ENCODE peak calls at places on chromosomes 11 and 22, in four cellular contexts. One of them, this sample, is unnamed.
A peak's percentile ranks its signal among the peaks of the same experiment; 100 is the strongest.

GRCh38 chr11:111460752-111461305 is 51.4 kb downstream of the BTG4 start:
- DNase-seq in left ventricle myocardium inferior: no peak
- DNase-seq in A549: no peak
- DNase-seq in right cardiac atrium: no peak
- DNase-seq in this sample: no peak

GRCh38 chr22:49328630-49329405 is 498.9 kb downstream of the BRD1 start:
- DNase-seq in left ventricle myocardium inferior: no peak
- DNase-seq in A549: no peak
- DNase-seq in right cardiac atrium: no peak
- DNase-seq in this sample: no peak

GRCh38 chr11:76841923-76842452 is 18.7 kb upstream of the ACER3 start:
- DNase-seq in left ventricle myocardium inferior: no peak
- DNase-seq in A549: no peak
- DNase-seq in right cardiac atrium: no peak
- DNase-seq in this sample: no peak

GRCh38 chr11:10162222-10162621 is 131.8 kb downstream of the SBF2 start:
- DNase-seq in left ventricle myocardium inferior: no peak
- DNase-seq in A549: no peak
- DNase-seq in right cardiac atrium: no peak
- DNase-seq in this sample: no peak

GRCh38 chr11:83473771-83474170 is 187.6 kb upstream of the CCDC90B start:
- DNase-seq in left ventricle myocardium inferior: no peak
- DNase-seq in A549: no peak
- DNase-seq in right cardiac atrium: no peak
- DNase-seq in this sample: no peak

GRCh38 chr22:23503736-23504440 is 76.2 kb downstream of the IGLL1 start:
- DNase-seq in left ventricle myocardium inferior: no peak
- DNase-seq in A549: no peak
- DNase-seq in right cardiac atrium: no peak
- DNase-seq in this sample: no peak

GRCh38 chr22:22201185-22201924 is 43.2 kb upstream of the VPREB1 start:
- DNase-seq in left ventricle myocardium inferior: peak; percentile 58
- DNase-seq in A549: peak; percentile 48
- DNase-seq in right cardiac atrium: peak; percentile 69
- DNase-seq in this sample: peak; percentile 47

GRCh38 chr22:33707581-33707980 is 212.7 kb downstream of the LARGE1 start:
- DNase-seq in left ventricle myocardium inferior: no peak
- DNase-seq in A549: no peak
- DNase-seq in right cardiac atrium: no peak
- DNase-seq in this sample: no peak

GRCh38 chr22:50084085-50084484 is 1.1 kb downstream of the MLC1 start:
- DNase-seq in left ventricle myocardium inferior: no peak
- DNase-seq in A549: no peak
- DNase-seq in right cardiac atrium: no peak
- DNase-seq in this sample: no peak

GRCh38 chr11:72235351-72236057 is 8.5 kb downstream of the PHOX2A start:
- DNase-seq in left ventricle myocardium inferior: no peak
- DNase-seq in A549: no peak
- DNase-seq in right cardiac atrium: no peak
- DNase-seq in this sample: no peak

GRCh38 chr11:101267654-101268053 is 138.0 kb upstream of the PGR start:
- DNase-seq in left ventricle myocardium inferior: no peak
- DNase-seq in A549: no peak
- DNase-seq in right cardiac atrium: no peak
- DNase-seq in this sample: no peak

GRCh38 chr11:62108971-62109391 is 14.8 kb upstream of the INCENP start:
- DNase-seq in left ventricle myocardium inferior: no peak
- DNase-seq in A549: no peak
- DNase-seq in right cardiac atrium: no peak
- DNase-seq in this sample: no peak

GRCh38 chr11:104893876-104894275 is 4.4 kb downstream of the CASP12 start:
- DNase-seq in left ventricle myocardium inferior: no peak
- DNase-seq in A549: no peak
- DNase-seq in right cardiac atrium: no peak
- DNase-seq in this sample: no peak

GRCh38 chr11:70423523-70424505 is 25.5 kb downstream of the CTTN start:
- DNase-seq in left ventricle myocardium inferior: no peak
- DNase-seq in A549: peak; percentile 20
- DNase-seq in right cardiac atrium: peak; percentile 45
- DNase-seq in this sample: no peak

GRCh38 chr11:10587995-10588394 is 19.5 kb upstream of the LYVE1 start:
- DNase-seq in left ventricle myocardium inferior: no peak
- DNase-seq in A549: no peak
- DNase-seq in right cardiac atrium: no peak
- DNase-seq in this sample: no peak

GRCh38 chr11:113331988-113332387 is 17.6 kb downstream of the TTC12 start:
- DNase-seq in left ventricle myocardium inferior: no peak
- DNase-seq in A549: no peak
- DNase-seq in right cardiac atrium: no peak
- DNase-seq in this sample: no peak

GRCh38 chr22:46803031-46803880 is 40.8 kb downstream of the TBC1D22A start:
- DNase-seq in left ventricle myocardium inferior: peak; percentile 51
- DNase-seq in A549: peak; percentile 46
- DNase-seq in right cardiac atrium: peak; percentile 74
- DNase-seq in this sample: peak; percentile 47

GRCh38 chr11:108496643-108497256 is 1.4 kb downstream of the POGLUT3 start:
- DNase-seq in left ventricle myocardium inferior: no peak
- DNase-seq in A549: no peak
- DNase-seq in right cardiac atrium: no peak
- DNase-seq in this sample: no peak
- H3K4me3 ChIP-seq in left ventricle myocardium inferior: peak overlapping the region; percentile 86
- H3K4me3 ChIP-seq in A549: no peak overlapping the region
- H3K4me3 ChIP-seq in right cardiac atrium: no peak overlapping the region
- H3K4me3 ChIP-seq in this sample: no peak overlapping the region

DNA sequence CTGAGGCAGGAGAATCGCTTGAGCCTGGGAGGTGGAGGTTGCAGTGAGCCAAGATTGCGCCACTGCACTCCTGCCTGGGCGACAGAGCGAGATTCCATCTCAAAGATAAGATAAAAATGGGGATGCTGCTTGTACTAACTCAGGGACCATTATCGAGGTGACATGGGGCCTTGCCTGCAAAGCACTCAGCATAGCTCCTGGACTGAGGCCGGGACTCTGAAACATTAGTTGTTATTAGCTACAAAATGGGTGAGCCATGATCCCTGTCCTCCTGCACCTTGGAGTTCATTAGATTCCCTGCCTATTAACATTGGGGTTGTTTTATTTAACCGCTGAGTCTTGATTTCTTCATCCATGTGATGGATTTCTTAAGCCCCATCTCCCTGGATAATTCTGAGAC is 5.1 kb downstream of the PPP2R5B start:
- DNase-seq in left ventricle myocardium inferior: no peak
- DNase-seq in A549: no peak
- DNase-seq in right cardiac atrium: no peak
- DNase-seq in this sample: no peak
- H3K4me1 ChIP-seq in left ventricle myocardium inferior: peaks cover 22% of the 10 kb centered on the region
- H3K4me1 ChIP-seq in A549: peaks cover 8% of the 10 kb centered on the region
- H3K4me1 ChIP-seq in right cardiac atrium: no peaks in the 10 kb centered on the region
- H3K4me1 ChIP-seq in this sample: no peaks in the 10 kb centered on the region

GRCh38 chr11:417652-418342 is 3.0 kb upstream of the SIGIRR start:
- DNase-seq in left ventricle myocardium inferior: no peak
- DNase-seq in A549: no peak
- DNase-seq in right cardiac atrium: peak; percentile 26
- DNase-seq in this sample: no peak
- H3K27ac ChIP-seq in left ventricle myocardium inferior: peak overlapping the region; percentile 94
- H3K27ac ChIP-seq in A549: no peak overlapping the region
- H3K27ac ChIP-seq in right cardiac atrium: no peak overlapping the region
- H3K27ac ChIP-seq in this sample: peak overlapping the region; percentile 90

GRCh38 chr11:346529-346928 is 22.8 kb upstream of the B4GALNT4 start:
- DNase-seq in left ventricle myocardium inferior: no peak
- DNase-seq in A549: no peak
- DNase-seq in right cardiac atrium: no peak
- DNase-seq in this sample: no peak
- H3K4me3 ChIP-seq in left ventricle myocardium inferior: no peak overlapping the region
- H3K4me3 ChIP-seq in A549: no peak overlapping the region
- H3K4me3 ChIP-seq in right cardiac atrium: no peak overlapping the region
- H3K4me3 ChIP-seq in this sample: no peak overlapping the region

GRCh38 chr22:40328551-40328950 is 17.7 kb upstream of the ADSL start:
- DNase-seq in left ventricle myocardium inferior: no peak
- DNase-seq in A549: no peak
- DNase-seq in right cardiac atrium: no peak
- DNase-seq in this sample: no peak
- H3K4me1 ChIP-seq in left ventricle myocardium inferior: peaks cover 23% of the 10 kb centered on the region
- H3K4me1 ChIP-seq in A549: no peaks in the 10 kb centered on the region
- H3K4me1 ChIP-seq in right cardiac atrium: no peaks in the 10 kb centered on the region
- H3K4me1 ChIP-seq in this sample: no peaks in the 10 kb centered on the region

DNA sequence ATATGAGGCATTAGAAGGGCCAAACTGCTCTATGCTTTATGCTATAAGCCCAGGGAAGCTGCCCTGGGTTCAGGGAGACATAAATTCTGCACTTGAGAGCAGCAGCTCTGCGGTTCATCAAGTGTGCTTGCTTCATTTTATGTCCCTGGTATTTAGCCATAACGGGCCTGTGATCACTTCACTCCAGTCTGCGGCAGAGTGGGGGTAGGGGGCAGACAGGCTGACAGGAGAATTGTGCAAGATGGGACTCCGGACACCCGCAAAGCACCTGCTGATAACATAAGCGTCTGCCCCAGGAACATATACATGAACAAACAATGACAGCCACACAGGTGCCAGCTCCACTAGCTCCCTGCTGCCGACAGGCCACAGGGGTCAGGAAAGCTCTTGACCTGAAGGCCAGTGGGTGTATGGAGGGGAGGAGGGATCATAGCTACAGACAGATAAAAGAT is 56.1 kb downstream of the SMCO4 start:
- DNase-seq in left ventricle myocardium inferior: no peak
- DNase-seq in A549: no peak
- DNase-seq in right cardiac atrium: no peak
- DNase-seq in this sample: peak; percentile 14
- H3K27ac ChIP-seq in left ventricle myocardium inferior: no peak overlapping the region
- H3K27ac ChIP-seq in A549: no peak overlapping the region
- H3K27ac ChIP-seq in right cardiac atrium: no peak overlapping the region
- H3K27ac ChIP-seq in this sample: no peak overlapping the region

DNA sequence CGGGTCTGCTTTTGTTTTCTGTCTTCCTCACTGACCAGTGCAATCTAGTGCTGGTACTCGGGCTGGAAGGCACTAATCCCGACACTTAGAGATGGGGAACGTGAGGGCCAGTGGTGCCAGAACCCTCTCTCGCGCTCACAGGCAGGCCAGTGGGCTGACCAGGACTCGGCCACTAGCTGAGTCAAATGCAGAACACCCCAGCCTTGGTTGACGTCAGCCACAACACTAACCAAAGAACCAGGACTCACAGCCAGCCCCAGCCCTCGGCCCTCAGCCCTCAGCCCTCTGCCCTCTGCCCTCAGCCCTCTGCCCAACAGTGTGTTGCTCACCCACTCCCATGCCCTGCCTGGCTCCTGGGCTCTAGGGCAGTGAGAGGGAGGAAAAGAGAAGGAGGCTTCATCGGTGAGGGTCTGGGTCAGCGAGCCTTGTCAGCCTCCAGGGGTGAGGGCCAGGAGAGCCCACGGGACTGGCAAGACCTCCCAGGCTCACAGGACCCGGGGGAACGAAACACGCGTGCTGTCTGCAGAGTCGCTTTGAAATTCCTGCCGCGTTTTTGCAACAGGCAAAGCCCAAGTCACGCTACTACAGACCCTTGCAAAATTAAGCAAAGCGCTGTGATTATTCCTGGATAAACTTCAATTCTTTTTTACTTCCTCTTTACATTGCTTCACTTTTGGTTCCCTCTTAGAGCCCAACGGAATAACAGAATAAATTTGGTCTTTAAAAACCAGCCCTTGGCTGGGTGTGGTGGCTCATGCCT is 27.5 kb downstream of the KIAA0930 start:
- DNase-seq in left ventricle myocardium inferior: peak; percentile 48
- DNase-seq in A549: no peak
- DNase-seq in right cardiac atrium: peak; percentile 86
- DNase-seq in this sample: no peak
- H3K4me3 ChIP-seq in left ventricle myocardium inferior: peak overlapping the region; percentile 61
- H3K4me3 ChIP-seq in A549: peak overlapping the region; percentile 56
- H3K4me3 ChIP-seq in right cardiac atrium: peak overlapping the region; percentile 37
- H3K4me3 ChIP-seq in this sample: no peak overlapping the region

GRCh38 chr11:119758291-119758690 is 29.3 kb upstream of the NECTIN1 start:
- DNase-seq in left ventricle myocardium inferior: no peak
- DNase-seq in A549: no peak
- DNase-seq in right cardiac atrium: no peak
- DNase-seq in this sample: no peak

GRCh38 chr11:119757378-119757777 is 28.4 kb upstream of the NECTIN1 start:
- DNase-seq in left ventricle myocardium inferior: no peak
- DNase-seq in A549: no peak
- DNase-seq in right cardiac atrium: no peak
- DNase-seq in this sample: no peak

GRCh38 chr11:119759324-119759723 is 30.3 kb upstream of the NECTIN1 start:
- DNase-seq in left ventricle myocardium inferior: no peak
- DNase-seq in A549: no peak
- DNase-seq in right cardiac atrium: no peak
- DNase-seq in this sample: peak; percentile 51

GRCh38 chr11:119763071-119763715 is 34.2 kb upstream of the NECTIN1 start:
- DNase-seq in left ventricle myocardium inferior: no peak
- DNase-seq in A549: no peak
- DNase-seq in right cardiac atrium: no peak
- DNase-seq in this sample: no peak

DNA sequence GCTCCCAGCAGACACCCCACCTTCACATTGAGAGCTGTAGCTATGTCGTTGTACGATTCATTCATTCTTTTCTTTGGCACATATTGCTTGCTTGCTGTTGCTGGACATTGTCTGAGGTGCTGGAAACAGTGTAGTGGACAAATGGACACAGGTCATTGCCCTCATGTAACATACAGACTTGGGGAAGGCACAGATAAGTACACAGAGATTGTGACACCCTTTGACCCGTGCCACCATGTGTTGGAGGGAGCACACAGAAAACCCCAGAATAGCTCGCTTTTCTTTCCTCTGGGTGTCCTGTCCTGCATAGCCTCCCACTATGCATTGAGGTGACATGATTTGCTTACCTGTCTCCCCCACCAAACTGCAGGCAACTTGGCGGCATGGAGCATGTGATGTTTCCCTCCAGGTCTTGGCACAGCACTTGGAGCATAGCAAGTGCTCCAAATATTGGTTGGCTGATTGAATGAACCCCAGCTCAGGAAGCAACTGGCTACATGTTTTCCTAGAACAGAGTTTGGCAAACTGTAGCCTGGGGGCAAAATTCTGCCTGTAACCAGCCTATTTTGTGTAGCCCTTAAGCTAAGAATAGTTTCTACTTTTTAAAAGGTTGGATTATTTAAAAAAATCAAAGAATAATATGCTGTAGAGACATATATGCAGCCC is 30.9 kb upstream of the NECTIN1 start:
- DNase-seq in left ventricle myocardium inferior: no peak
- DNase-seq in A549: no peak
- DNase-seq in right cardiac atrium: no peak
- DNase-seq in this sample: no peak
- H3K4me1 ChIP-seq in left ventricle myocardium inferior: peaks cover 9% of the 10 kb centered on the region
- H3K4me1 ChIP-seq in A549: peaks cover 9% of the 10 kb centered on the region
- H3K4me1 ChIP-seq in right cardiac atrium: no peaks in the 10 kb centered on the region
- H3K4me1 ChIP-seq in this sample: no peaks in the 10 kb centered on the region

DNA sequence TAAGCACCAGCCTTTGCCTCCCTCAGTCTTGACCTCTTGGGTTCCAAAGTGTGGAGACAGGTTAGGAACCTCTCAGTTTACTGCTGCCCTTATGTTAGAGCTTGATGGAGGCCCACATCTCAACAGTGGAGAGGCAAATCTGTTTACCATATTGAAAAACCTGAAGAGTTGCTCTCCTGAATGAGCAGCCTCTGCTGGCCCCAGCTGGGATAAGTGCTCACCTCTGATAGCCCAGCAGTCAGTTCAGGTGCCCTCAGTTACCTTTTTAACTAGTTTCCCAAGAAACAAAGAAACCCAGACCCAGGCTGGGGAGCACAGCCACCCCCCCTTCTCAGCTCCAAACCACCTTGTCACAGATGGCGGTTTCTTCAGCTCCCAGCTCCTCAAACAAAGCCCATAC is 57.1 kb downstream of the PPFIBP2 start:
- DNase-seq in left ventricle myocardium inferior: no peak
- DNase-seq in A549: no peak
- DNase-seq in right cardiac atrium: no peak
- DNase-seq in this sample: no peak
- H3K27ac ChIP-seq in left ventricle myocardium inferior: no peak overlapping the region
- H3K27ac ChIP-seq in A549: peak overlapping the region; percentile 13
- H3K27ac ChIP-seq in right cardiac atrium: no peak overlapping the region
- H3K27ac ChIP-seq in this sample: no peak overlapping the region

GRCh38 chr11:27362032-27362431 is 983 bp downstream of the CCDC34 start:
- DNase-seq in left ventricle myocardium inferior: no peak
- DNase-seq in A549: no peak
- DNase-seq in right cardiac atrium: no peak
- DNase-seq in this sample: no peak
- H3K4me3 ChIP-seq in left ventricle myocardium inferior: peak overlapping the region; percentile 89
- H3K4me3 ChIP-seq in A549: peak overlapping the region; percentile 65
- H3K4me3 ChIP-seq in right cardiac atrium: no peak overlapping the region
- H3K4me3 ChIP-seq in this sample: no peak overlapping the region